ENCODE peak calls at places on chromosomes 2 and 18, in eight cellular contexts. One of them, this sample, is unnamed.

GRCh38 chr2:7392076-7392787 is 475.0 kb downstream of the RNF144A start:
- DNase-seq in A549: no peak
- DNase-seq in hepatocyte: peak
- DNase-seq in tibial nerve: no peak
- DNase-seq in testis: no peak
- DNase-seq in Panc1: no peak
- DNase-seq in spleen: no peak
- DNase-seq in Peyer's patch: no peak
- DNase-seq in this sample: peak

GRCh38 chr2:213559053-213559452 is 274.8 kb downstream of the SPAG16 start:
- DNase-seq in tibial nerve: no peak
- DNase-seq in spleen: no peak
- DNase-seq in Peyer's patch: no peak
- DNase-seq in Panc1: no peak
- DNase-seq in testis: no peak
- DNase-seq in hepatocyte: no peak
- DNase-seq in A549: no peak
- DNase-seq in this sample: no peak

GRCh38 chr2:200812122-200813022 is 662 bp downstream of the BZW1 start:
- DNase-seq in hepatocyte: peak
- DNase-seq in Peyer's patch: peak
- DNase-seq in tibial nerve: peak
- DNase-seq in testis: peak
- DNase-seq in spleen: peak
- DNase-seq in A549: peak
- DNase-seq in Panc1: no peak
- DNase-seq in this sample: peak

GRCh38 chr2:113157108-113157896 is 16.5 kb upstream of the PSD4 start:
- DNase-seq in Peyer's patch: peak
- DNase-seq in A549: no peak
- DNase-seq in Panc1: no peak
- DNase-seq in spleen: peak
- DNase-seq in hepatocyte: peak
- DNase-seq in tibial nerve: no peak
- DNase-seq in testis: peak
- DNase-seq in this sample: peak

GRCh38 chr2:64210816-64211215 is 66.6 kb upstream of the PELI1 start:
- DNase-seq in testis: no peak
- DNase-seq in tibial nerve: no peak
- DNase-seq in spleen: no peak
- DNase-seq in Panc1: no peak
- DNase-seq in hepatocyte: no peak
- DNase-seq in A549: no peak
- DNase-seq in Peyer's patch: no peak
- DNase-seq in this sample: no peak

GRCh38 chr2:86201951-86202692 is 2.9 kb downstream of the MRPL35 start:
- DNase-seq in spleen: no peak
- DNase-seq in A549: no peak
- DNase-seq in Panc1: no peak
- DNase-seq in testis: peak
- DNase-seq in hepatocyte: no peak
- DNase-seq in Peyer's patch: no peak
- DNase-seq in tibial nerve: no peak
- DNase-seq in this sample: peak

GRCh38 chr2:84971799-84972790 is 1.1 kb downstream of the KCMF1 start:
- DNase-seq in tibial nerve: no peak
- DNase-seq in Peyer's patch: peak
- DNase-seq in spleen: peak
- DNase-seq in Panc1: no peak
- DNase-seq in hepatocyte: peak
- DNase-seq in A549: no peak
- DNase-seq in testis: peak
- DNase-seq in this sample: peak

GRCh38 chr2:29657674-29658073 is 263.7 kb downstream of the ALK start:
- DNase-seq in Panc1: no peak
- DNase-seq in spleen: no peak
- DNase-seq in testis: no peak
- DNase-seq in hepatocyte: no peak
- DNase-seq in A549: no peak
- DNase-seq in tibial nerve: no peak
- DNase-seq in Peyer's patch: no peak
- DNase-seq in this sample: no peak

GRCh38 chr2:68588589-68588988 is 54.8 kb upstream of the PROKR1 start:
- DNase-seq in testis: no peak
- DNase-seq in hepatocyte: peak
- DNase-seq in Peyer's patch: no peak
- DNase-seq in spleen: no peak
- DNase-seq in A549: no peak
- DNase-seq in Panc1: no peak
- DNase-seq in tibial nerve: no peak
- DNase-seq in this sample: no peak

GRCh38 chr18:60060578-60060977 is 160.8 kb downstream of the PMAIP1 start:
- DNase-seq in Peyer's patch: no peak
- DNase-seq in A549: no peak
- DNase-seq in hepatocyte: no peak
- DNase-seq in testis: no peak
- DNase-seq in spleen: no peak
- DNase-seq in tibial nerve: no peak
- DNase-seq in Panc1: no peak
- DNase-seq in this sample: no peak

GRCh38 chr2:170972508-170973224 is 43.6 kb downstream of the GORASP2 start:
- DNase-seq in hepatocyte: no peak
- DNase-seq in Panc1: no peak
- DNase-seq in Peyer's patch: no peak
- DNase-seq in A549: no peak
- DNase-seq in spleen: no peak
- DNase-seq in tibial nerve: no peak
- DNase-seq in testis: no peak
- DNase-seq in this sample: no peak

GRCh38 chr2:36886664-36887063 is 79.7 kb downstream of the STRN start:
- DNase-seq in hepatocyte: no peak
- DNase-seq in A549: no peak
- DNase-seq in spleen: no peak
- DNase-seq in Panc1: no peak
- DNase-seq in Peyer's patch: no peak
- DNase-seq in tibial nerve: no peak
- DNase-seq in testis: no peak
- DNase-seq in this sample: no peak

GRCh38 chr2:14831458-14831857 is 198.9 kb downstream of the LRATD1 start:
- DNase-seq in Panc1: no peak
- DNase-seq in spleen: no peak
- DNase-seq in tibial nerve: no peak
- DNase-seq in A549: no peak
- DNase-seq in testis: no peak
- DNase-seq in Peyer's patch: no peak
- DNase-seq in hepatocyte: no peak
- DNase-seq in this sample: no peak

GRCh38 chr2:231369580-231370428 is 25.7 kb upstream of the B3GNT7 start:
- DNase-seq in Panc1: no peak
- DNase-seq in testis: no peak
- DNase-seq in spleen: peak
- DNase-seq in Peyer's patch: no peak
- DNase-seq in A549: no peak
- DNase-seq in hepatocyte: no peak
- DNase-seq in tibial nerve: no peak
- DNase-seq in this sample: no peak

GRCh38 chr2:70140978-70141753 is 49.7 kb downstream of the C2orf42 start:
- DNase-seq in testis: peak
- DNase-seq in A549: no peak
- DNase-seq in hepatocyte: peak
- DNase-seq in spleen: peak
- DNase-seq in Peyer's patch: peak
- DNase-seq in tibial nerve: peak
- DNase-seq in Panc1: no peak
- DNase-seq in this sample: peak

GRCh38 chr2:161898633-161899032 is 175.4 kb downstream of the DPP4 start:
- DNase-seq in spleen: no peak
- DNase-seq in A549: no peak
- DNase-seq in Peyer's patch: no peak
- DNase-seq in tibial nerve: no peak
- DNase-seq in testis: no peak
- DNase-seq in hepatocyte: no peak
- DNase-seq in Panc1: no peak
- DNase-seq in this sample: no peak
- H3K4me3 ChIP-seq in spleen: no peak
- H3K4me3 ChIP-seq in A549: no peak
- H3K4me3 ChIP-seq in Peyer's patch: no peak
- H3K4me3 ChIP-seq in tibial nerve: no peak
- H3K4me3 ChIP-seq in testis: no peak
- H3K4me3 ChIP-seq in hepatocyte: no peak
- H3K4me3 ChIP-seq in Panc1: no peak
- H3K4me3 ChIP-seq in this sample: no peak

GRCh38 chr18:54765636-54766035 is 62.6 kb upstream of the RAB27B start:
- DNase-seq in tibial nerve: no peak
- DNase-seq in spleen: no peak
- DNase-seq in Panc1: peak
- DNase-seq in hepatocyte: no peak
- DNase-seq in testis: no peak
- DNase-seq in A549: no peak
- DNase-seq in Peyer's patch: no peak
- DNase-seq in this sample: no peak

GRCh38 chr18:54764786-54765185 is 63.5 kb upstream of the RAB27B start:
- DNase-seq in Peyer's patch: no peak
- DNase-seq in Panc1: no peak
- DNase-seq in tibial nerve: no peak
- DNase-seq in spleen: no peak
- DNase-seq in hepatocyte: no peak
- DNase-seq in testis: no peak
- DNase-seq in A549: no peak
- DNase-seq in this sample: no peak

GRCh38 chr18:54767094-54767493 is 61.2 kb upstream of the RAB27B start:
- DNase-seq in Panc1: peak
- DNase-seq in Peyer's patch: no peak
- DNase-seq in spleen: no peak
- DNase-seq in testis: no peak
- DNase-seq in hepatocyte: peak
- DNase-seq in A549: no peak
- DNase-seq in tibial nerve: no peak
- DNase-seq in this sample: no peak

GRCh38 chr18:54769526-54770464 is 58.5 kb upstream of the RAB27B start:
- DNase-seq in A549: no peak
- DNase-seq in hepatocyte: no peak
- DNase-seq in spleen: no peak
- DNase-seq in Peyer's patch: no peak
- DNase-seq in Panc1: no peak
- DNase-seq in tibial nerve: no peak
- DNase-seq in testis: no peak
- DNase-seq in this sample: peak

GRCh38 chr18:54766631-54767030 is 61.6 kb upstream of the RAB27B start:
- DNase-seq in Panc1: no peak
- DNase-seq in testis: no peak
- DNase-seq in hepatocyte: no peak
- DNase-seq in A549: no peak
- DNase-seq in tibial nerve: no peak
- DNase-seq in spleen: no peak
- DNase-seq in Peyer's patch: no peak
- DNase-seq in this sample: peak
- H3K4me3 ChIP-seq in Panc1: no peak
- H3K4me3 ChIP-seq in testis: no peak
- H3K4me3 ChIP-seq in hepatocyte: no peak
- H3K4me3 ChIP-seq in A549: no peak
- H3K4me3 ChIP-seq in tibial nerve: no peak
- H3K4me3 ChIP-seq in spleen: no peak
- H3K4me3 ChIP-seq in Peyer's patch: no peak
- H3K4me3 ChIP-seq in this sample: no peak

GRCh38 chr2:32330136-32330535 is 26.7 kb upstream of the BIRC6 start:
- DNase-seq in spleen: no peak
- DNase-seq in A549: no peak
- DNase-seq in hepatocyte: no peak
- DNase-seq in Panc1: no peak
- DNase-seq in tibial nerve: no peak
- DNase-seq in testis: no peak
- DNase-seq in Peyer's patch: no peak
- DNase-seq in this sample: peak
- H3K4me3 ChIP-seq in spleen: no peak
- H3K4me3 ChIP-seq in A549: no peak
- H3K4me3 ChIP-seq in hepatocyte: no peak
- H3K4me3 ChIP-seq in Panc1: no peak
- H3K4me3 ChIP-seq in tibial nerve: no peak
- H3K4me3 ChIP-seq in testis: no peak
- H3K4me3 ChIP-seq in Peyer's patch: no peak
- H3K4me3 ChIP-seq in this sample: no peak

GRCh38 chr2:152423684-152424083 is 88.7 kb downstream of the FMNL2 start:
- DNase-seq in A549: no peak
- DNase-seq in hepatocyte: no peak
- DNase-seq in testis: no peak
- DNase-seq in Peyer's patch: no peak
- DNase-seq in tibial nerve: no peak
- DNase-seq in Panc1: no peak
- DNase-seq in spleen: no peak
- DNase-seq in this sample: no peak

GRCh38 chr2:152419944-152420813 is 85.2 kb downstream of the FMNL2 start:
- DNase-seq in hepatocyte: no peak
- DNase-seq in A549: no peak
- DNase-seq in Peyer's patch: no peak
- DNase-seq in testis: no peak
- DNase-seq in spleen: no peak
- DNase-seq in tibial nerve: no peak
- DNase-seq in Panc1: no peak
- DNase-seq in this sample: no peak

GRCh38 chr2:152418688-152419087 is 83.7 kb downstream of the FMNL2 start:
- DNase-seq in tibial nerve: no peak
- DNase-seq in Peyer's patch: no peak
- DNase-seq in spleen: no peak
- DNase-seq in A549: no peak
- DNase-seq in hepatocyte: no peak
- DNase-seq in testis: no peak
- DNase-seq in Panc1: no peak
- DNase-seq in this sample: peak

GRCh38 chr2:152420923-152421322 is 85.9 kb downstream of the FMNL2 start:
- DNase-seq in testis: no peak
- DNase-seq in spleen: no peak
- DNase-seq in Peyer's patch: no peak
- DNase-seq in tibial nerve: no peak
- DNase-seq in hepatocyte: no peak
- DNase-seq in A549: no peak
- DNase-seq in Panc1: no peak
- DNase-seq in this sample: no peak

DNA sequence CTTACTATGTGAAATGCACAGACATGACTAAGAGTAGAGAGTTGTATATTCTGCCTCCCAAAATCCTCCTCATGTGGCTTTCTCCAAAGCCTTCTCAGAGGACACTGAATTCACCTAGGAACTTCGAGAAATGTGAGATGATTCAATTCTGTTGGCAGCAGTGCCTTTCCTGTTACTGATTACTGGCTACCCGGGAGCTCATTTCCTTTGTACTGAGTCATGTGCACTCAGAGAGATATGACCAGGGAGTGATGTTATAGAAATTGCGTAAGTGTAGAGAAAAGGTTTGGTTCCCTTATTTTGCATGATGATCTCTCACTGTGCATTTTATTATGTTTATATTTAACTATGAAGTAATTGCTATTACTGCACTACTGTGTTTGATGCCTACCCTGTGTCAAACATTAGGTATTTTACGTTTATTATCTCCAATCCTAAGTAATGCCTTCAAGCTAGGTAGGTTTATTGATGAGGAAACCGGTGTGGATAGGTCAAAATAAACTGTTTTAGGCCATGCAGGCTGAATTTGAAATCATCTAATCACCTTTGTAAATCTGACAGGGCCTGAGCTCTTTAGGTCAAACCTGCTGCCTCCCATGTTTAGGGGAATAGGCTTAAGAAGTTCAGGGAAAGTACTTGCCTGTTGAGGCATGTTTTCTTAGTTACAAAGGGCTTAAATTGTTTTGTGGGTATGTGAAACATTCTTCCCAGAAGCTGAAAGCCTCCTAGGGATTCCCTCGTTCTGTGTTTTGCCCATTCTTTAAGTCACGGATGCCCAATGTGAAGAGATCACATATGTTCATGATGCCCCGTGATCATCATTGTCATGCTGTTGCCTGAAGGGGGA is 86.8 kb downstream of the FMNL2 start:
- DNase-seq in Panc1: peak
- DNase-seq in hepatocyte: peak
- DNase-seq in testis: peak
- DNase-seq in A549: peak
- DNase-seq in spleen: no peak
- DNase-seq in Peyer's patch: no peak
- DNase-seq in tibial nerve: peak
- DNase-seq in this sample: peak
- H3K4me3 ChIP-seq in Panc1: no peak
- H3K4me3 ChIP-seq in hepatocyte: no peak
- H3K4me3 ChIP-seq in testis: no peak
- H3K4me3 ChIP-seq in A549: no peak
- H3K4me3 ChIP-seq in spleen: no peak
- H3K4me3 ChIP-seq in Peyer's patch: no peak
- H3K4me3 ChIP-seq in tibial nerve: no peak
- H3K4me3 ChIP-seq in this sample: no peak

This sample was measured in choroid plexus epithelial cell.